ENCODE peak calls at places on chromosomes 5 and 9, in five cellular contexts. P is IMR-90, V is aorta, U is heart left ventricle, K is astrocyte. B is an unnamed sample. For H3K4me1, the result is how much of the 10 kb centered on the place peaks cover.

GRCh38 chr5:75457691-75458090 is 53.7 kb downstream of the CERT1 start:
- DNase-seq in P (no peak), V (no peak), U (no peak), K (no peak), B (no peak)

GRCh38 chr9:98018347-98018746 is 35.2 kb downstream of the ANP32B start:
- DNase-seq in P (no peak), V (no peak), U (no peak), K (no peak), B (no peak)

GRCh38 chr5:136212252-136212721 is 19.3 kb upstream of the SMIM32 start:
- DNase-seq in P (peak), V (peak), U (peak), K (peak), B (peak)

GRCh38 chr9:95719354-95719753 is 156.1 kb upstream of the ERCC6L2 start:
- DNase-seq in P (no peak), V (no peak), U (no peak), K (no peak), B (no peak)

GRCh38 chr9:98380065-98380681 is 124.7 kb upstream of the TBC1D2 start:
- DNase-seq in P (peak), V (no peak), U (peak), K (peak), B (peak)

GRCh38 chr9:124282442-124283231 is 24.9 kb downstream of the NEK6 start:
- DNase-seq in P (peak), V (peak), U (peak), K (peak), B (no peak)

GRCh38 chr5:55384072-55384471 is 76.3 kb downstream of the MTREX start:
- DNase-seq in P (no peak), V (no peak), U (no peak), K (no peak), B (no peak)

GRCh38 chr9:132547436-132547835 is 35.0 kb upstream of the BARHL1 start:
- DNase-seq in P (no peak), V (no peak), U (no peak), K (no peak), B (no peak)

GRCh38 chr5:78467744-78468357 is 107.4 kb downstream of the SCAMP1 start:
- DNase-seq in P (peak), V (no peak), U (no peak), K (peak), B (peak)

GRCh38 chr5:78569441-78569840 is 79.1 kb downstream of the LHFPL2 start:
- DNase-seq in P (peak), V (peak), U (peak), K (peak), B (peak)

GRCh38 chr5:80753712-80754111 is 98.9 kb upstream of the DHFR start:
- DNase-seq in P (no peak), V (no peak), U (no peak), K (no peak), B (no peak)

GRCh38 chr5:104540448-104540847 is 977.9 kb upstream of the NUDT12 start:
- DNase-seq in P (peak), V (no peak), U (no peak), K (peak), B (no peak)

GRCh38 chr9:138050472-138051330 is 173.1 kb downstream of the CACNA1B start:
- DNase-seq in P (no peak), V (no peak), U (peak), K (no peak), B (no peak)

GRCh38 chr5:33153891-33154290 is 286.9 kb upstream of the TARS1 start:
- DNase-seq in P (peak), V (no peak), U (no peak), K (peak), B (peak)

GRCh38 chr9:128556915-128557634 is 4.7 kb downstream of the SPTAN1 start:
- DNase-seq in P (no peak), V (no peak), U (no peak), K (no peak), B (peak)

GRCh38 chr5:144549580-144549979 is 378.9 kb downstream of the KCTD16 start:
- DNase-seq in P (peak), V (peak), U (no peak), K (peak), B (peak)

GRCh38 chr5:80781356-80781755 is 126.6 kb upstream of the DHFR start:
- DNase-seq in P (peak), V (no peak), U (no peak), K (peak), B (peak)

GRCh38 chr5:137621861-137622823 is 113.7 kb downstream of the KLHL3 start:
- DNase-seq in P (peak), V (peak), U (peak), K (peak), B (peak)

GRCh38 chr5:149471406-149472183 is 79.6 kb downstream of the CSNK1A1 start:
- DNase-seq in P (peak), V (no peak), U (no peak), K (peak), B (peak)

GRCh38 chr5:162888268-162888667 is 549.1 kb upstream of the CCNG1 start:
- DNase-seq in P (no peak), V (no peak), U (no peak), K (no peak), B (no peak)

GRCh38 chr5:1542011-1542410 is 18.3 kb upstream of the LPCAT1 start:
- DNase-seq in P (no peak), V (peak), U (no peak), K (no peak), B (peak)

GRCh38 chr9:130196643-130197042 is 24.4 kb downstream of the NCS1 start:
- DNase-seq in P (peak), V (no peak), U (no peak), K (no peak), B (no peak)

GRCh38 chr9:70477907-70478480 is 63.5 kb upstream of the KLF9 start:
- DNase-seq in P (peak), V (no peak), U (no peak), K (no peak), B (no peak)

GRCh38 chr9:125949247-125949646 is 202.1 kb downstream of the PBX3 start:
- DNase-seq in P (no peak), V (no peak), U (no peak), K (no peak), B (no peak)

GRCh38 chr9:92506184-92506857 is 24.0 kb upstream of the ASPN start:
- DNase-seq in P (peak), V (peak), U (no peak), K (peak), B (peak)

GRCh38 chr9:92501671-92502393 is 19.5 kb upstream of the ASPN start:
- DNase-seq in P (peak), V (peak), U (no peak), K (no peak), B (peak)

GRCh38 chr9:92507005-92507404 is 24.7 kb upstream of the ASPN start:
- DNase-seq in P (no peak), V (no peak), U (no peak), K (no peak), B (peak)

GRCh38 chr9:92507496-92507895 is 25.2 kb upstream of the ASPN start:
- DNase-seq in P (no peak), V (no peak), U (no peak), K (no peak), B (no peak)

GRCh38 chr9:92504881-92505280 is 22.6 kb upstream of the ASPN start:
- DNase-seq in P (peak), V (no peak), U (no peak), K (peak), B (peak)
- H3K4me1 ChIP-seq in P (under half), V (under half), U (half or more), K (under half), B (half or more)

DNA sequence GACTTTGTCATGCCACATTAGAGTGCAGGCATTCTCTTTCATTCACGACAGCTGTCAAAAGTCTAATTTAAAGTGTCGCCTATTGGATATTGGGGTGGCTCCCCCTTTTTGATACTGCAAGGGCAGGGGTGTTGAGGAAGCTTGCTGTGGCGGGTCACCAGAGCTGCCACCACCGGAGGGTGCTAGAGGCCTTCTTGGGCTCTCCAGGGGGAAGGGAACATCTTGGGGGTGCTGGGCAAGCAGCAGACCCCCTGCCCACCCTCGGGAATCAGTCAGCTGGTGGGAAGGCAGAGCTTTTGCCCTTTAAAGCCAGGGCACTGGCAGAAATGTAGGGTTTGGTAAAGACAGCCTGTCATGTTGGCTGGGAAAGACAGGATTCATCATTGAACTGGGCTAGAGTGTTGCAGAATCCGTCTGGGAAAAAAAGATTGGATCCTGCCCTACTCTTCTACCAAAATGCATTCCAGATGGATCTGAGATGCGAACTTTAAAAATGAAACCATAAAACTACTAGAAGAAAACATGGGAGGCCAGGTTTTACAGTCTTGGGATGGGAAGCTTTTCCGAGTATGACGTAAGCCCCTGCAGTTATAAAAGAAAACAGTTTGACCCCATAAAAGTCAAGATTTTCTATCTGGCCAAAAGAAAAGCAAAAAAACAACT is 22.3 kb downstream of the COL5A1 start:
- DNase-seq in P (no peak), V (peak), U (no peak), K (no peak), B (peak)
- H3K4me1 ChIP-seq in P (under half), V (under half), U (under half), K (half or more), B (half or more)

DNA sequence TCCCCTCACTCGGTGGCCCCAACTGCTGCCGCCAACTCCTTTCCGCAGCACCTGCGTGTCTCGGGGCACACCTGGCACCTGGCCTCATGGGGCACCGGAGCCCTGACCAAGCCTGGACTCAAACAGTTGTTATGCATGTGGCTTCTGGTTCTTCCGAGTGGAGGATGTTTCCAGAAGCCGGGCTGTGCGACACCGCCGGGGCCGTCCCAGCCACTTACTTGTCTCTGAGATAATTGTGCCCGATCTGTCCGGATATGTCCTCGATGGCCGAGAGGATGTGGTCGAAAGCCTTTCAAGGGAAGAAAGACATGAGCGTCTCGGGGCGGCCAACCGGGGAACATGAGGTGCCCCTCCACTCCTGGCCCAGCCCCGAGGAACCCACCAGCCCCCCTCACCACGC is 38.4 kb downstream of the EXOC3 start:
- DNase-seq in P (no peak), V (no peak), U (no peak), K (no peak), B (no peak)
- H3K4me1 ChIP-seq in P (under half), V (under half), U (under half), K (under half), B (under half)

GRCh38 chr5:72378636-72379289 is 58.6 kb downstream of the PTCD2 start:
- DNase-seq in P (peak), V (peak), U (peak), K (peak), B (peak)

GRCh38 chr5:72377920-72378635 is 57.9 kb downstream of the PTCD2 start:
- DNase-seq in P (no peak), V (peak), U (peak), K (no peak), B (peak)

GRCh38 chr5:72383280-72384205 is 63.4 kb downstream of the PTCD2 start:
- DNase-seq in P (peak), V (no peak), U (no peak), K (peak), B (peak)

GRCh38 chr5:72380491-72381274 is 60.5 kb downstream of the PTCD2 start:
- DNase-seq in P (peak), V (peak), U (no peak), K (no peak), B (peak)

DNA sequence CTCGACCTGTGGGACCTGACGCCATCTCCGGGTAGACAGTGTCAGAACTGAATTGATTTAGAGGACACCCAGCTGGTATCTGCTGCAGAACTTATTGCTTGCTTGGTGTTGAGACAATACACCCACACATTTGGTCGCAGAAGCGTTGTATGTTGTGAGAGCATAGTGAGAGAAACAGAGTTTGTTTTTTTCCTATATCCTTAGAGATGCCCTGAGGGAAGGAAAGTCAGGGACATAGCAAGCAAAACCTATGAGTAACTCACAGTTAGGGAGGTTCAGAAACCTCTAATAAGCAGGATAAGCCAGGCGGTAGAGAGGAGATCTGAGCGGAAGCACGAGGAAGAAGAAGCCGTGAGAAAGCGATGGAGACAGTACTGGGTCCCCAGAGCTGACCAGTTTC is 59.8 kb downstream of the PTCD2 start:
- DNase-seq in P (peak), V (no peak), U (no peak), K (no peak), B (peak)
- H3K4me1 ChIP-seq in P (under half), V (under half), U (under half), K (under half), B (half or more)

DNA sequence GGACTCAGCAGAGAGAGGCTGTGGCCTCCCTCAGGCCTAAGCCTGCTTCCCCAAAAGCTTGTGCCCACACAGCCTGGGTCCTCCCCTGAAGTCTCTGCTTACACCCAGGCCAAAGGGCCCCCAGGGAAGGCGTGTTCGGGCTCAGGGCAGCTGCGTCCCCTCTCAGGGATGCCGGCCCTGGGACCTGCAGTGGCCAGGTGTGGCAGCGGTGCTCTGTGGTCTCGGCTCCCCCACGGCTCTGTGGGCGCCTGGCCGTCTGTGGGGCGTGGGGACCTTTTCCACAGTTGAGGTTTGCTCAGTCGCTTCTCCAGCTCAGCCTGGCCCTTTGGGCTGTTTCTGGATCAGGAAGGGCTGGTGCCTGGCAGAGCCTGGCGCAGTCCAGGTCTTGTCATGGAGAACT is 75.9 kb downstream of the RXRA start:
- DNase-seq in P (no peak), V (no peak), U (no peak), K (no peak), B (no peak)
- H3K4me1 ChIP-seq in P (under half), V (under half), U (half or more), K (under half), B (under half)

DNA sequence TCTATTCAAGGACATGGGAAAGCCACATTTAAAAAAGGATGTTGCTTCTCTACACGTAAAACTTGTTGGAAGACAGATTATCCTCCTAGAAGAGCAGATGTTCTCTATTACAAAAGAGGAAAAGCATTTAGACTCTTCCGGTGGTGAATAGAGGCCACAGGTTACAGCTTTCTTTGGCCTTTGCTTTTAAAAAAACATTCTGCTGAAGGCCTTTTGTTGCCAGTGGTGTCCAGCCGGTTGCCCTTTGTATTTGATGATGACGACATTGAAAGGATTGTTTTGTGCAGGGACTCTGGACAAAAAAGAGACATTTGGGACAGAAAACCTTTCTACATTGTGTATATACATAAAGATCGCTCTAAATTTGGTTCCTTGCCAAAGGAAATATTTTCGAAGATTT is 180.3 kb downstream of the C9orf152 start:
- DNase-seq in P (peak), V (no peak), U (peak), K (peak), B (no peak)
- H3K4me1 ChIP-seq in P (under half), V (under half), U (under half), K (half or more), B (under half)

DNA sequence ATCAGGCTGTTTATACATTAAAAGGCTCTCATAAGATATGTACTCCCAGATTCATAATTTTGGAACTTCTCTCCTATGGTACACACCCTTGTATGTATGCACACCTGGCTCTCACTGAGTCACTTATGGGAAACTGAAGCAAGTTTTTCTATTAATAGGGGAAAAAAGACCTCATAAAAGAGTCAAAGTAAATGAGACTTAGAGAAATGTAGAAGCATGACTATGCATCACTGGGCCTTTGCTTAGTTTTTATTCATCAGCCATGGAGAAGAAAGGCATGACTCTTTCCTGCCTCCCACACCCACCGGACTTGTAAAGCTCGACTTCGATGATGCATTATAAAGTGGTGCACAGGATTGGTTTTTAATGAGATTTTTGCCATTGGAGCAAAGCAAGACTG is 28.2 kb downstream of the MTAP start:
- DNase-seq in P (peak), V (no peak), U (no peak), K (peak), B (peak)
- H3K4me1 ChIP-seq in P (under half), V (under half), U (under half), K (under half), B (under half)

DNA sequence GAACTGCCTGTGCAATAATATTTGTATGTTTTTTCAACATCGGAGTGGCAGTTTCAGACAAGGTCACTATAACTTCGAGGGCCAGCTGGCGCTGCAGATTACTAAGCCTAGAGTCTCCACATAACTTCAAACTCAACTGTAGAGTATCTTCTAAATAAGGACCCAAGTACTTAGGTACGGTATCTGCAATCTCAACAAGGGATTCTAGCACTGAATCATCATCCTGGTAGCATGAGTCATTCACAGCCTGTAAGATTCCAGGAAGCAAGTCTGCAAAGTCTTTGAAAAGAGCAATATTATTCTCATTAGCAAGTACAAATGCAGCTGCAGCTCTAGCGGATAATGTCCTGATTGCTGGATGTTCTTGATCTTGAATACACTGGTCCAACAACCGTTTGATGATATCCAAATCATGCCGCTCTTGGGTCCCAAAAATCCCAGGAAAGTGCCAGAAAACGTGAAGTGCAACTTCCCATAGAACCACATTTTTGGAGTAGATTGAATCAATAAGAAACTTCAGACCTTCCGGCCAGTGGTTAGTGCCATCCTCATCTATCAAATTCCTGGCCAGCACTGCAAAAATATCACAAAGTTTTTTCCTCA is 655 bp downstream of the RANBP6 start:
- DNase-seq in P (peak), V (no peak), U (no peak), K (peak), B (peak)
- H3K4me1 ChIP-seq in P (under half), V (under half), U (under half), K (under half), B (under half)

B was measured in GM23248.